ENCODE peak calls at places on chromosomes 16 and 17, in nine cellular contexts. R is stimulated activated CD4-positive, alpha-beta T cell treated with anti-CD3 and anti-CD28 coated beads, Interleukin-1b, Interleukin-23, amount 100 ng/mL, for 1 hour; B is T-cell; T is renal cortical epithelial cell; Q is lung microvascular endothelial cell; J is NCI-H446 treated with DMSO at 0.1 percent for 48 hours; L is activated CD4-positive, alpha-beta T cell treated with anti-CD3 and anti-CD28 coated beads for 4 hours; V is NCI-H1105; G is stimulated activated CD8-positive, alpha-beta memory T cell treated with anti-CD3 and anti-CD28 coated beads, Interleukin-12 subunit alpha, Interleukin-12 subunit beta, amount 100 ng/mL, for 1 hour. H is an unnamed sample.
A peak's percentile ranks its signal among the peaks of the same experiment; 100 is the strongest.

GRCh38 chr16:53502331-53503269 is at the start of gene AKTIP:
- DNase-seq in R (no peak), B (no peak), T (peak; percentile 15), Q (peak; percentile 37), J (no peak), L (no peak), V (peak; percentile 77), G (peak; percentile 32), H (peak; percentile 46)

GRCh38 chr16:22225060-22225459 is 19.0 kb downstream of the EEF2K start:
- DNase-seq in R (no peak), B (no peak), T (no peak), Q (no peak), J (no peak), L (no peak), V (no peak), G (no peak), H (no peak)

GRCh38 chr16:3798827-3799226 is 81.5 kb upstream of the TRAP1 start:
- DNase-seq in R (no peak), B (no peak), T (no peak), Q (no peak), J (no peak), L (no peak), V (no peak), G (no peak), H (no peak)

GRCh38 chr17:29197516-29198272 is 17.5 kb upstream of the MYO18A start:
- DNase-seq in R (no peak), B (no peak), T (no peak), Q (no peak), J (no peak), L (no peak), V (no peak), G (no peak), H (no peak)

GRCh38 chr17:6054372-6054771 is 15.8 kb upstream of the WSCD1 start:
- DNase-seq in R (no peak), B (no peak), T (peak; percentile 74), Q (no peak), J (no peak), L (no peak), V (no peak), G (no peak), H (no peak)

GRCh38 chr17:75645501-75645888 is 12.3 kb downstream of the SMIM5 start:
- DNase-seq in R (no peak), B (no peak), T (peak; percentile 97), Q (no peak), J (no peak), L (no peak), V (no peak), G (no peak), H (peak; percentile 59)

GRCh38 chr16:61233718-61234117 is 802.5 kb downstream of the CDH8 start:
- DNase-seq in R (no peak), B (no peak), T (no peak), Q (peak; percentile 1), J (no peak), L (no peak), V (no peak), G (no peak), H (peak; percentile 1)

GRCh38 chr16:30764086-30764485 is 2.0 kb downstream of the RNF40 start:
- DNase-seq in R (no peak), B (no peak), T (no peak), Q (no peak), J (no peak), L (no peak), V (no peak), G (no peak), H (no peak)

GRCh38 chr17:79026345-79027273 is 2.6 kb downstream of the C1QTNF1 start:
- DNase-seq in R (no peak), B (no peak), T (peak; percentile 60), Q (peak; percentile 70), J (peak; percentile 33), L (no peak), V (no peak), G (no peak), H (peak; percentile 43)

GRCh38 chr17:82793974-82794620 is 42.2 kb downstream of the TBCD start:
- DNase-seq in R (no peak), B (no peak), T (no peak), Q (no peak), J (no peak), L (no peak), V (no peak), G (no peak), H (no peak)

GRCh38 chr17:82846061-82846691 is 6.4 kb upstream of the ZNF750 start:
- DNase-seq in R (no peak), B (no peak), T (no peak), Q (peak; percentile 93), J (no peak), L (no peak), V (no peak), G (no peak), H (peak; percentile 79)

GRCh38 chr17:3998436-3998835 is 34.2 kb upstream of the ATP2A3 start:
- DNase-seq in R (no peak), B (no peak), T (no peak), Q (no peak), J (no peak), L (no peak), V (no peak), G (no peak), H (no peak)

GRCh38 chr17:1153795-1154546 is 25.8 kb downstream of the ABR start:
- DNase-seq in R (no peak), B (no peak), T (no peak), Q (no peak), J (peak; percentile 3), L (no peak), V (peak; percentile 72), G (no peak), H (no peak)

GRCh38 chr17:5527647-5528250 is 41.4 kb downstream of the MIS12 start:
- DNase-seq in R (no peak), B (no peak), T (no peak), Q (no peak), J (no peak), L (no peak), V (no peak), G (no peak), H (peak; percentile 42)

GRCh38 chr16:67284699-67285646 is 5.6 kb downstream of the PLEKHG4 start:
- DNase-seq in R (no peak), B (no peak), T (peak; percentile 32), Q (peak; percentile 67), J (no peak), L (no peak), V (peak; percentile 80), G (no peak), H (peak; percentile 63)

GRCh38 chr16:8798174-8798527 is 512 bp downstream of the PMM2 start:
- DNase-seq in R (no peak), B (no peak), T (peak; percentile 3), Q (no peak), J (no peak), L (no peak), V (no peak), G (no peak), H (no peak)

GRCh38 chr17:36602030-36602737 is 801 bp downstream of the MRM1 start:
- DNase-seq in R (no peak), B (no peak), T (no peak), Q (peak; percentile 24), J (no peak), L (peak; percentile 16), V (no peak), G (no peak), H (peak; percentile 27)

GRCh38 chr17:58084317-58084981 is 1.2 kb downstream of the DYNLL2 start:
- DNase-seq in R (peak; percentile 24), B (peak; percentile 43), T (peak; percentile 50), Q (peak; percentile 60), J (no peak), L (peak; percentile 67), V (peak; percentile 71), G (peak; percentile 6), H (peak; percentile 49)

GRCh38 chr17:42618442-42619150 is 9.1 kb downstream of the TUBG1 start:
- DNase-seq in R (no peak), B (no peak), T (peak; percentile 38), Q (peak; percentile 16), J (no peak), L (no peak), V (peak; percentile 26), G (no peak), H (peak; percentile 6)

GRCh38 chr16:84810518-84811273 is 9.1 kb upstream of the CRISPLD2 start:
- DNase-seq in R (no peak), B (peak; percentile 5), T (no peak), Q (no peak), J (no peak), L (no peak), V (no peak), G (no peak), H (no peak)

GRCh38 chr16:8474576-8474975 is 115.7 kb downstream of the TMEM114 start:
- DNase-seq in R (no peak), B (no peak), T (no peak), Q (no peak), J (peak; percentile 18), L (no peak), V (peak; percentile 43), G (no peak), H (no peak)

GRCh38 chr16:73951541-73951940 is 345.1 kb upstream of the PSMD7 start:
- DNase-seq in R (no peak), B (no peak), T (no peak), Q (no peak), J (no peak), L (no peak), V (no peak), G (no peak), H (no peak)

GRCh38 chr16:53844796-53845195 is 140.8 kb downstream of the FTO start:
- DNase-seq in R (no peak), B (no peak), T (no peak), Q (no peak), J (no peak), L (no peak), V (no peak), G (no peak), H (no peak)

GRCh38 chr17:78013683-78014467 is 55.4 kb downstream of the TNRC6C start:
- DNase-seq in R (peak; percentile 12), B (peak; percentile 36), T (peak; percentile 68), Q (peak; percentile 78), J (peak; percentile 45), L (peak; percentile 70), V (peak; percentile 50), G (peak; percentile 32), H (peak; percentile 82)

GRCh38 chr17:64418506-64419339 is 28.1 kb upstream of the PECAM1 start:
- DNase-seq in R (no peak), B (no peak), T (peak; percentile 69), Q (peak; percentile 80), J (peak; percentile 64), L (no peak), V (peak; percentile 31), G (no peak), H (peak; percentile 86)

GRCh38 chr16:81582655-81583441 is 138.2 kb downstream of the CMIP start:
- DNase-seq in R (no peak), B (no peak), T (no peak), Q (no peak), J (peak; percentile 8), L (no peak), V (no peak), G (no peak), H (no peak)

GRCh38 chr16:88732172-88732960 is 26.1 kb downstream of the CTU2 start:
- DNase-seq in R (no peak), B (no peak), T (no peak), Q (no peak), J (peak; percentile 42), L (no peak), V (no peak), G (no peak), H (no peak)

GRCh38 chr17:80003969-80004368 is 31.7 kb downstream of the TBC1D16 start:
- DNase-seq in R (no peak), B (no peak), T (no peak), Q (no peak), J (no peak), L (no peak), V (no peak), G (no peak), H (no peak)

GRCh38 chr16:3771513-3771912 is 54.2 kb upstream of the TRAP1 start:
- DNase-seq in R (no peak), B (no peak), T (peak; percentile 38), Q (no peak), J (no peak), L (no peak), V (no peak), G (no peak), H (no peak)

GRCh38 chr17:49717371-49717841 is 9.6 kb upstream of the SLC35B1 start:
- DNase-seq in R (no peak), B (no peak), T (no peak), Q (no peak), J (no peak), L (no peak), V (no peak), G (no peak), H (no peak)

GRCh38 chr16:55323637-55324490 is at the start of gene IRX6:
- DNase-seq in R (no peak), B (no peak), T (no peak), Q (no peak), J (no peak), L (no peak), V (peak; percentile 76), G (no peak), H (no peak)

H was measured in dermis blood vessel endothelial cell.